ENCODE peak calls at places on chromosomes 6 and 20, in seven cellular contexts. L, P, Y, D, Z, Q and A are unnamed samples.
A peak's percentile ranks its signal among the peaks of the same experiment; 100 is the strongest.

GRCh38 chr20:33166533-33167113 is 1.3 kb upstream of the BPIFA2 start:
- DNase-seq in L (no peak), P (no peak), Y (no peak), D (no peak), Z (no peak), Q (no peak), A (no peak)

GRCh38 chr6:145883263-145883662 is 68.7 kb upstream of the FBXO30 start:
- DNase-seq in L (no peak), P (no peak), Y (no peak), D (no peak), Z (no peak), Q (no peak), A (no peak)

GRCh38 chr6:108655840-108656650 is 95.3 kb downstream of the FOXO3 start:
- DNase-seq in L (no peak), P (no peak), Y (no peak), D (no peak), Z (no peak), Q (no peak), A (peak; percentile 50)

GRCh38 chr20:64045346-64046011 is 4.0 kb downstream of the SOX18 start:
- DNase-seq in L (no peak), P (no peak), Y (no peak), D (no peak), Z (no peak), Q (no peak), A (no peak)

GRCh38 chr6:138844203-138844602 is 48.3 kb downstream of the ECT2L start:
- DNase-seq in L (no peak), P (no peak), Y (no peak), D (no peak), Z (no peak), Q (no peak), A (peak; percentile 21)

GRCh38 chr6:19052219-19052618 is 665.1 kb downstream of the RNF144B start:
- DNase-seq in L (no peak), P (no peak), Y (no peak), D (no peak), Z (no peak), Q (peak; percentile 18), A (no peak)

GRCh38 chr20:6045566-6045965 is 8.3 kb downstream of the LRRN4 start:
- DNase-seq in L (no peak), P (no peak), Y (no peak), D (no peak), Z (no peak), Q (no peak), A (no peak)

GRCh38 chr20:19786311-19786710 is 28.3 kb downstream of the RIN2 start:
- DNase-seq in L (peak; percentile 88), P (no peak), Y (no peak), D (no peak), Z (no peak), Q (peak; percentile 93), A (no peak)

GRCh38 chr20:54123587-54124180 is 50.1 kb downstream of the CYP24A1 start:
- DNase-seq in L (peak; percentile 75), P (no peak), Y (peak; percentile 89), D (no peak), Z (no peak), Q (peak; percentile 99), A (peak; percentile 90)

GRCh38 chr6:145960918-145961604 is 3.1 kb downstream of the SHPRH start:
- DNase-seq in L (no peak), P (no peak), Y (no peak), D (no peak), Z (no peak), Q (no peak), A (no peak)

GRCh38 chr20:60037120-60037499 is 78.9 kb downstream of the CDH26 start:
- DNase-seq in L (peak; percentile 78), P (no peak), Y (no peak), D (no peak), Z (no peak), Q (peak; percentile 23), A (no peak)

GRCh38 chr6:85394853-85395538 is 54.9 kb upstream of the NT5E start:
- DNase-seq in L (no peak), P (no peak), Y (no peak), D (no peak), Z (no peak), Q (no peak), A (no peak)

GRCh38 chr6:23964865-23965264 is 161.2 kb upstream of the NRSN1 start:
- DNase-seq in L (no peak), P (no peak), Y (no peak), D (no peak), Z (no peak), Q (no peak), A (no peak)

GRCh38 chr6:63789699-63790098 is 154.1 kb downstream of the PHF3 start:
- DNase-seq in L (no peak), P (no peak), Y (no peak), D (no peak), Z (no peak), Q (no peak), A (no peak)

GRCh38 chr6:16163066-16163465 is 34.2 kb downstream of the MYLIP start:
- DNase-seq in L (no peak), P (no peak), Y (no peak), D (no peak), Z (no peak), Q (no peak), A (no peak)